ENCODE peak calls at places on chromosome 20, in seven cellular contexts. One of them, this sample, is unnamed.

GRCh38 chr20:33914871-33915270 is 78.8 kb upstream of the RALY start:
- DNase-seq in GM23248: peak; percentile 32
- DNase-seq in GM23338: no peak
- DNase-seq in ovary: no peak
- DNase-seq in fibroblast of lung: peak; percentile 34
- DNase-seq in pancreas: no peak
- DNase-seq in A549: peak; percentile 27
- DNase-seq in this sample: no peak

GRCh38 chr20:17449039-17449438 is 82.1 kb downstream of the BFSP1 start:
- DNase-seq in GM23248: no peak
- DNase-seq in GM23338: no peak
- DNase-seq in ovary: no peak
- DNase-seq in fibroblast of lung: no peak
- DNase-seq in pancreas: no peak
- DNase-seq in A549: no peak
- DNase-seq in this sample: no peak

GRCh38 chr20:33488201-33488600 is 1.7 kb upstream of the CBFA2T2 start:
- DNase-seq in GM23248: no peak
- DNase-seq in GM23338: no peak
- DNase-seq in ovary: peak; percentile 28
- DNase-seq in fibroblast of lung: no peak
- DNase-seq in pancreas: no peak
- DNase-seq in A549: no peak
- DNase-seq in this sample: no peak

GRCh38 chr20:60473240-60473639 is 515.0 kb downstream of the CDH26 start:
- DNase-seq in GM23248: no peak
- DNase-seq in GM23338: no peak
- DNase-seq in ovary: no peak
- DNase-seq in fibroblast of lung: no peak
- DNase-seq in pancreas: no peak
- DNase-seq in A549: no peak
- DNase-seq in this sample: no peak

GRCh38 chr20:48901326-48901725 is 20.2 kb upstream of the ARFGEF2 start:
- DNase-seq in GM23248: no peak
- DNase-seq in GM23338: no peak
- DNase-seq in ovary: no peak
- DNase-seq in fibroblast of lung: no peak
- DNase-seq in pancreas: no peak
- DNase-seq in A549: no peak
- DNase-seq in this sample: no peak

GRCh38 chr20:51417745-51418529 is 124.6 kb downstream of the NFATC2 start:
- DNase-seq in GM23248: no peak
- DNase-seq in GM23338: peak; percentile 15
- DNase-seq in ovary: no peak
- DNase-seq in fibroblast of lung: no peak
- DNase-seq in pancreas: no peak
- DNase-seq in A549: no peak
- DNase-seq in this sample: peak; percentile 37

GRCh38 chr20:39885975-39886649 is 802.9 kb downstream of the MAFB start:
- DNase-seq in GM23248: peak; percentile 98
- DNase-seq in GM23338: peak; percentile 94
- DNase-seq in ovary: peak; percentile 72
- DNase-seq in fibroblast of lung: peak; percentile 82
- DNase-seq in pancreas: peak; percentile 40
- DNase-seq in A549: no peak
- DNase-seq in this sample: no peak

GRCh38 chr20:48942730-48943129 is 21.2 kb downstream of the ARFGEF2 start:
- DNase-seq in GM23248: no peak
- DNase-seq in GM23338: no peak
- DNase-seq in ovary: no peak
- DNase-seq in fibroblast of lung: no peak
- DNase-seq in pancreas: no peak
- DNase-seq in A549: no peak
- DNase-seq in this sample: no peak

GRCh38 chr20:50283922-50284810 is 93.5 kb downstream of the CEBPB start:
- DNase-seq in GM23248: peak; percentile 86
- DNase-seq in GM23338: no peak
- DNase-seq in ovary: peak; percentile 56
- DNase-seq in fibroblast of lung: no peak
- DNase-seq in pancreas: peak; percentile 38
- DNase-seq in A549: peak; percentile 61
- DNase-seq in this sample: no peak

GRCh38 chr20:8829232-8829631 is 239.7 kb upstream of the PLCB4 start:
- DNase-seq in GM23248: no peak
- DNase-seq in GM23338: peak; percentile 25
- DNase-seq in ovary: no peak
- DNase-seq in fibroblast of lung: no peak
- DNase-seq in pancreas: no peak
- DNase-seq in A549: peak; percentile 21
- DNase-seq in this sample: no peak

GRCh38 chr20:59525500-59526241 is 78.7 kb upstream of the PHACTR3 start:
- DNase-seq in GM23248: peak; percentile 69
- DNase-seq in GM23338: peak; percentile 90
- DNase-seq in ovary: peak; percentile 64
- DNase-seq in fibroblast of lung: peak; percentile 26
- DNase-seq in pancreas: peak; percentile 21
- DNase-seq in A549: peak; percentile 66
- DNase-seq in this sample: no peak

DNA sequence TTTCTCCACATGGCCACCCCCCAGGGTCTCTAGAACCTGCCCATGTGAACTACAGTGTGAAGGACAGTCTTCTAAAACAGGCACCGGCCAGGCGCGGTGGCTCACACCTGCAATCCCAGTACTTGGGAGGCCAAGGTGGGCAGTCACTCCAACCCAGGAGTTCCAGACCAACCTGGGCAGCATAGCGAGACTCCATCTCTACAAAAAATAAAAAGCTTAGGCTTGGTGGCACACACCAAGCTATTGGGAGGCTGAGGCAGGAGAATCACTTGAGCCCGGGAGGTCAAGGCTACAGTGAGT is 13.7 kb downstream of the ACSS1 start:
- DNase-seq in GM23248: no peak
- DNase-seq in GM23338: no peak
- DNase-seq in ovary: peak; percentile 19
- DNase-seq in fibroblast of lung: no peak
- DNase-seq in pancreas: peak; percentile 0
- DNase-seq in A549: no peak
- DNase-seq in this sample: no peak
- H3K27ac ChIP-seq in GM23248: no peak overlapping the region
- H3K27ac ChIP-seq in GM23338: no peak overlapping the region
- H3K27ac ChIP-seq in ovary: no peak overlapping the region
- H3K27ac ChIP-seq in fibroblast of lung: no peak overlapping the region
- H3K27ac ChIP-seq in pancreas: peak overlapping the region; percentile 14
- H3K27ac ChIP-seq in A549: no peak overlapping the region
- H3K27ac ChIP-seq in this sample: no peak overlapping the region

GRCh38 chr20:57480444-57481152 is 44.3 kb downstream of the CTCFL start:
- DNase-seq in GM23248: no peak
- DNase-seq in GM23338: no peak
- DNase-seq in ovary: no peak
- DNase-seq in fibroblast of lung: no peak
- DNase-seq in pancreas: no peak
- DNase-seq in A549: no peak
- DNase-seq in this sample: no peak
- H3K4me1 ChIP-seq in GM23248: no peaks in the 10 kb centered on the region
- H3K4me1 ChIP-seq in GM23338: peaks cover 17% of the 10 kb centered on the region
- H3K4me1 ChIP-seq in ovary: no peaks in the 10 kb centered on the region
- H3K4me1 ChIP-seq in fibroblast of lung: no peaks in the 10 kb centered on the region
- H3K4me1 ChIP-seq in pancreas: no peaks in the 10 kb centered on the region
- H3K4me1 ChIP-seq in A549: no peaks in the 10 kb centered on the region
- H3K4me1 ChIP-seq in this sample: peaks cover 5% of the 10 kb centered on the region

GRCh38 chr20:58408603-58409246 is 19.7 kb downstream of the VAPB start:
- DNase-seq in GM23248: no peak
- DNase-seq in GM23338: no peak
- DNase-seq in ovary: no peak
- DNase-seq in fibroblast of lung: no peak
- DNase-seq in pancreas: no peak
- DNase-seq in A549: no peak
- DNase-seq in this sample: no peak
- H3K27ac ChIP-seq in GM23248: no peak overlapping the region
- H3K27ac ChIP-seq in GM23338: peak overlapping the region; percentile 32
- H3K27ac ChIP-seq in ovary: no peak overlapping the region
- H3K27ac ChIP-seq in fibroblast of lung: no peak overlapping the region
- H3K27ac ChIP-seq in pancreas: peak overlapping the region; percentile 68
- H3K27ac ChIP-seq in A549: peak overlapping the region; percentile 57
- H3K27ac ChIP-seq in this sample: peak overlapping the region; percentile 41

GRCh38 chr20:32468860-32469259 is 110.7 kb downstream of the ASXL1 start:
- DNase-seq in GM23248: no peak
- DNase-seq in GM23338: no peak
- DNase-seq in ovary: no peak
- DNase-seq in fibroblast of lung: no peak
- DNase-seq in pancreas: no peak
- DNase-seq in A549: no peak
- DNase-seq in this sample: no peak

GRCh38 chr20:32470025-32470861 is 112.1 kb downstream of the ASXL1 start:
- DNase-seq in GM23248: peak; percentile 29
- DNase-seq in GM23338: peak; percentile 87
- DNase-seq in ovary: peak; percentile 52
- DNase-seq in fibroblast of lung: peak; percentile 58
- DNase-seq in pancreas: peak; percentile 17
- DNase-seq in A549: peak; percentile 49
- DNase-seq in this sample: no peak

GRCh38 chr20:32466739-32467505 is 108.8 kb downstream of the ASXL1 start:
- DNase-seq in GM23248: no peak
- DNase-seq in GM23338: no peak
- DNase-seq in ovary: no peak
- DNase-seq in fibroblast of lung: no peak
- DNase-seq in pancreas: no peak
- DNase-seq in A549: no peak
- DNase-seq in this sample: no peak

GRCh38 chr20:32467506-32468312 is 109.6 kb downstream of the ASXL1 start:
- DNase-seq in GM23248: no peak
- DNase-seq in GM23338: no peak
- DNase-seq in ovary: peak; percentile 37
- DNase-seq in fibroblast of lung: no peak
- DNase-seq in pancreas: no peak
- DNase-seq in A549: no peak
- DNase-seq in this sample: no peak

DNA sequence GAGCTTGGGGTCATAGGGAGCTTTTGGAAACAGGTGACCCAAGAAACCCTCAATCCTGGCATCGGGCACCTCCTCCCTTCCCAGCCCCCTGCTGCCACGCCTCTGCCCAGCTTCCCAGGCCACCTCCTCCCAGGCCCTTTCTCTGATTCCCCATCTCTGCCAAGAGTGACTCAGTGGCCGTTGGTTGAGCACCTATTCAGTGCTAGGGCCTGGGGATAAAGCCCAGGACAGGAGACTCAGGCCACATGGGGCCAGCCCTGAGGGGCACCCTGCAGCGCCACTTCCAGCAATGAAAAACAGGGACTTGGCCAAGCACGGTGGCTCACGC is 110.1 kb downstream of the ASXL1 start:
- DNase-seq in GM23248: no peak
- DNase-seq in GM23338: no peak
- DNase-seq in ovary: no peak
- DNase-seq in fibroblast of lung: no peak
- DNase-seq in pancreas: no peak
- DNase-seq in A549: no peak
- DNase-seq in this sample: no peak
- H3K4me1 ChIP-seq in GM23248: no peaks in the 10 kb centered on the region
- H3K4me1 ChIP-seq in GM23338: peaks cover 45% of the 10 kb centered on the region
- H3K4me1 ChIP-seq in ovary: peaks cover 8% of the 10 kb centered on the region
- H3K4me1 ChIP-seq in fibroblast of lung: peaks cover 13% of the 10 kb centered on the region
- H3K4me1 ChIP-seq in pancreas: peaks cover 35% of the 10 kb centered on the region
- H3K4me1 ChIP-seq in A549: peaks cover 64% of the 10 kb centered on the region
- H3K4me1 ChIP-seq in this sample: no peaks in the 10 kb centered on the region

DNA sequence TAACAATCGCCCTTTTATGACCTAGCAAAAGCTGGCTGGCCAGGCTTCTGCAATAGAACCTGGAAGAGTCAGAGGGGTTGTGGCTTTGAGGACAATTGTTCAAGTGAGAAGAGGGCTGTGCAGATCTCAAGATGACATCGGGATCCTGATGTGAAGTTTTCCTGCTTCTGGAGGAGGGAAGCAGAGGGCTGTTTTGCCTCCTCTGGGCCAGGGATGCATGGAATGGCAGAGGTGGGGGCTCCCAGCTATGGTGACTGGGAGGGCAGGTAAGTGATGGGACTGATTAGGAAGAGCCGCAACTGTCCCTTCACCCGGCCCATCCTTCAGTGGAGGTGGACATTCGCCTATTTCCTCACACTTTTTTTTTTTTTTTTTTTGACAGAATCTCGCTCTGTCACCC is 43.4 kb upstream of the BLCAP start:
- DNase-seq in GM23248: no peak
- DNase-seq in GM23338: no peak
- DNase-seq in ovary: no peak
- DNase-seq in fibroblast of lung: no peak
- DNase-seq in pancreas: no peak
- DNase-seq in A549: no peak
- DNase-seq in this sample: no peak
- H3K27ac ChIP-seq in GM23248: no peak overlapping the region
- H3K27ac ChIP-seq in GM23338: no peak overlapping the region
- H3K27ac ChIP-seq in ovary: no peak overlapping the region
- H3K27ac ChIP-seq in fibroblast of lung: no peak overlapping the region
- H3K27ac ChIP-seq in pancreas: no peak overlapping the region
- H3K27ac ChIP-seq in A549: no peak overlapping the region
- H3K27ac ChIP-seq in this sample: no peak overlapping the region

GRCh38 chr20:11090751-11091150 is 417.0 kb upstream of the JAG1 start:
- DNase-seq in GM23248: no peak
- DNase-seq in GM23338: no peak
- DNase-seq in ovary: no peak
- DNase-seq in fibroblast of lung: no peak
- DNase-seq in pancreas: no peak
- DNase-seq in A549: no peak
- DNase-seq in this sample: no peak

GRCh38 chr20:11092151-11092550 is 418.4 kb upstream of the JAG1 start:
- DNase-seq in GM23248: no peak
- DNase-seq in GM23338: no peak
- DNase-seq in ovary: no peak
- DNase-seq in fibroblast of lung: no peak
- DNase-seq in pancreas: no peak
- DNase-seq in A549: no peak
- DNase-seq in this sample: no peak

GRCh38 chr20:11091496-11091895 is 417.7 kb upstream of the JAG1 start:
- DNase-seq in GM23248: no peak
- DNase-seq in GM23338: no peak
- DNase-seq in ovary: no peak
- DNase-seq in fibroblast of lung: no peak
- DNase-seq in pancreas: no peak
- DNase-seq in A549: no peak
- DNase-seq in this sample: no peak

GRCh38 chr20:11094711-11095110 is 420.9 kb upstream of the JAG1 start:
- DNase-seq in GM23248: no peak
- DNase-seq in GM23338: no peak
- DNase-seq in ovary: no peak
- DNase-seq in fibroblast of lung: no peak
- DNase-seq in pancreas: no peak
- DNase-seq in A549: no peak
- DNase-seq in this sample: no peak

DNA sequence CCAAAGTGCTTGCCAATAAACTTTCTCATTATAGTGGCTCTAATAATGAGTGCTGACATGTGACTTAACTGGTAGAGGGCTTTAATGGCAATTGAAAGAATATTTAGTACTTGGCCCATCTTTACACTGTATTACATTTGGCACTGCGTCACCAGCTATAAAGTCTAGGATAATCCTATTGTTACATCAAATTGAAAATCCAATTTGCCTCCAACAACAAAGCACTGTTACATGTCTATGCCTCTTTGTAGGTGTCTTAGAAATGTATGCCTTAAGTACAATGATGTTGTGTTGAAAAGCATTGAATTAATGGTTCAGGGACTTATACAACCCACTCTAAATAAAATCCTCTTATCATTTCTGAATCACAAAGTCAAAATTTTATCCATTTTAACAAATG is 420.4 kb upstream of the JAG1 start:
- DNase-seq in GM23248: no peak
- DNase-seq in GM23338: no peak
- DNase-seq in ovary: no peak
- DNase-seq in fibroblast of lung: no peak
- DNase-seq in pancreas: no peak
- DNase-seq in A549: no peak
- DNase-seq in this sample: no peak
- H3K4me1 ChIP-seq in GM23248: no peaks in the 10 kb centered on the region
- H3K4me1 ChIP-seq in GM23338: no peaks in the 10 kb centered on the region
- H3K4me1 ChIP-seq in ovary: no peaks in the 10 kb centered on the region
- H3K4me1 ChIP-seq in fibroblast of lung: no peaks in the 10 kb centered on the region
- H3K4me1 ChIP-seq in pancreas: no peaks in the 10 kb centered on the region
- H3K4me1 ChIP-seq in A549: no peaks in the 10 kb centered on the region
- H3K4me1 ChIP-seq in this sample: no peaks in the 10 kb centered on the region